ENCODE peak calls at places on chromosomes 2 and 18, in seven cellular contexts. Z, X, F, V, C, P and Q are unnamed samples.
A peak's percentile ranks its signal among the peaks of the same experiment; 100 is the strongest.

GRCh38 chr2:33617989-33618388 is 18.9 kb upstream of the FAM98A start:
- DNase-seq in C (no peak), Z (no peak), V (no peak), X (no peak), F (no peak), P (no peak), Q (no peak)

GRCh38 chr2:30371028-30371708 is 75.9 kb upstream of the LCLAT1 start:
- DNase-seq in F (no peak), P (no peak), C (no peak), Z (no peak), X (no peak), V (no peak), Q (no peak)

GRCh38 chr2:21043744-21044532 is at the start of gene APOB:
- DNase-seq in C (no peak), P (no peak), V (no peak), Z (no peak), F (no peak), X (no peak), Q (no peak)

GRCh38 chr2:127615511-127616166 is 30.3 kb upstream of the GPR17 start:
- DNase-seq in F (peak; percentile 22), X (no peak), Z (no peak), C (no peak), V (no peak), P (no peak), Q (no peak)

GRCh38 chr2:36480028-36480427 is 117.9 kb downstream of the FEZ2 start:
- DNase-seq in V (no peak), X (no peak), Z (no peak), P (no peak), C (no peak), F (no peak), Q (no peak)

GRCh38 chr2:56713161-56713676 is 529.4 kb downstream of the CCDC85A start:
- DNase-seq in Z (no peak), C (no peak), P (peak; percentile 72), X (no peak), V (no peak), F (no peak), Q (peak; percentile 65)

GRCh38 chr18:36772339-36772738 is 56.5 kb downstream of the TPGS2 start:
- DNase-seq in X (no peak), V (no peak), C (no peak), F (no peak), P (no peak), Z (no peak), Q (no peak)

GRCh38 chr2:105071379-105071778 is 33.5 kb downstream of the MRPS9 start:
- DNase-seq in Z (no peak), F (no peak), V (no peak), P (no peak), X (no peak), C (no peak), Q (no peak)

GRCh38 chr2:85911097-85911496 is 22.3 kb upstream of the ST3GAL5 start:
- DNase-seq in V (no peak), F (no peak), X (no peak), Z (no peak), P (no peak), C (no peak), Q (no peak)

GRCh38 chr2:18428516-18428915 is 131.9 kb downstream of the RDH14 start:
- DNase-seq in V (no peak), Z (no peak), X (no peak), P (no peak), F (no peak), C (no peak), Q (no peak)

GRCh38 chr2:144452169-144453038 is 67.5 kb downstream of the ZEB2 start:
- DNase-seq in F (no peak), C (no peak), X (no peak), V (no peak), Z (no peak), P (no peak), Q (no peak)

GRCh38 chr2:239321596-239322413 is 79.0 kb downstream of the HDAC4 start:
- DNase-seq in Z (no peak), P (no peak), V (no peak), F (peak; percentile 1), C (peak; percentile 43), X (no peak), Q (no peak)

GRCh38 chr2:72154386-72154785 is 6.7 kb upstream of the CYP26B1 start:
- DNase-seq in P (no peak), Z (no peak), X (no peak), V (no peak), C (no peak), F (no peak), Q (no peak)

GRCh38 chr2:210072922-210073509 is 70.6 kb downstream of the RPE start:
- DNase-seq in X (no peak), P (no peak), V (peak; percentile 13), Z (no peak), F (peak; percentile 57), C (no peak), Q (peak; percentile 15)

GRCh38 chr2:3683748-3684454 is 19.5 kb upstream of the DCDC2C start:
- DNase-seq in X (no peak), V (no peak), F (peak; percentile 9), C (no peak), Z (no peak), P (no peak), Q (no peak)